ENCODE peak calls at places on chromosomes 12 and 14, in eight cellular contexts. A, C, M, B, E, K, G and D are unnamed samples.

GRCh38 chr12:114445401-114446323 is 39.7 kb upstream of the TBX5 start:
- DNase-seq in E (no peak), K (no peak), G (no peak), C (no peak), B (no peak), M (no peak), A (no peak), D (no peak)

GRCh38 chr14:21071225-21072041 is 1.3 kb downstream of the ARHGEF40 start:
- DNase-seq in C (peak; percentile 92), B (peak; percentile 11), A (peak; percentile 85), K (no peak), E (peak; percentile 85), M (peak; percentile 98), G (peak; percentile 27), D (no peak)

GRCh38 chr14:99548285-99548684 is 55.7 kb downstream of the CCDC85C start:
- DNase-seq in M (no peak), A (no peak), K (no peak), B (no peak), E (no peak), C (no peak), G (no peak), D (no peak)

GRCh38 chr14:58078068-58078467 is 73.9 kb downstream of the ARMH4 start:
- DNase-seq in M (peak; percentile 92), A (no peak), G (no peak), K (no peak), C (no peak), B (peak; percentile 54), E (no peak), D (no peak)

GRCh38 chr12:9868271-9868815 is 811 bp downstream of the CLEC2B start:
- DNase-seq in C (no peak), B (no peak), A (no peak), G (no peak), E (no peak), K (no peak), M (no peak), D (no peak)

GRCh38 chr12:65681226-65681625 is 143.1 kb upstream of the HMGA2 start:
- DNase-seq in K (no peak), M (peak; percentile 46), A (no peak), B (no peak), G (no peak), E (no peak), C (no peak), D (no peak)

GRCh38 chr14:100677925-100678765 is 48.5 kb upstream of the DLK1 start:
- DNase-seq in G (no peak), M (peak; percentile 69), A (peak; percentile 53), K (no peak), E (peak; percentile 83), B (no peak), C (no peak), D (no peak)

GRCh38 chr14:65704850-65705249 is 292.3 kb downstream of the FUT8 start:
- DNase-seq in B (no peak), A (no peak), E (no peak), G (no peak), C (no peak), K (no peak), M (peak; percentile 76), D (no peak)

GRCh38 chr14:90510208-90510607 is 113.4 kb downstream of the CALM1 start:
- DNase-seq in M (no peak), K (no peak), G (no peak), E (no peak), A (peak; percentile 81), C (no peak), B (peak; percentile 10), D (no peak)

GRCh38 chr14:84797326-84797725 is 732.6 kb upstream of the FLRT2 start:
- DNase-seq in A (no peak), G (no peak), K (no peak), E (no peak), B (peak; percentile 1), C (peak; percentile 19), M (peak; percentile 59), D (no peak)

GRCh38 chr14:27184371-27184901 is 586.6 kb upstream of the NOVA1 start:
- DNase-seq in G (no peak), K (no peak), E (no peak), M (peak; percentile 69), B (peak; percentile 40), C (no peak), A (no peak), D (no peak)

GRCh38 chr14:27181304-27181703 is 583.5 kb upstream of the NOVA1 start:
- DNase-seq in M (no peak), B (no peak), G (no peak), A (no peak), K (no peak), E (no peak), C (no peak), D (no peak)

GRCh38 chr14:27190286-27190685 is 592.5 kb upstream of the NOVA1 start:
- DNase-seq in K (no peak), B (no peak), A (no peak), C (no peak), E (no peak), M (no peak), G (no peak), D (no peak)

DNA sequence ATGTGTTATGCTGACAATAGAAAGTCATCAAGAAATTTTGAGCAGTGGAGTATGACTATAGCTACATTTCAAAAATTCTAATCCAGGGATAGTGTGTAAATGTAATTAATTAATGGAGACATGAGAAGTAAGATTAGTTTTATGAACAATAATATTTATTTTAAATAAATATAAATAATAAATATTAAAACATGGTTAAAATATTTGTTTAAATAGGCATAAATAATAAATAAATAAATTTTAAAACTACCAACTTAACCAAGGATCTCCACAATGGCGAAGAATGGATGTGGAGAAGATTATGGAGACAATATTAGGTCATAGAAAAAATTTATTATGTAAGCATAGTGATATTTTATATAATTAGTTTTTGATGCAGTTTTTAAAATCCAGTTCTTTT is 588.2 kb upstream of the NOVA1 start:
- DNase-seq in M (no peak), G (no peak), K (no peak), C (no peak), E (no peak), B (no peak), A (no peak), D (no peak)
- H3K9me3 ChIP-seq in M (no peaks in the 10 kb centered on the region), G (no peaks in the 10 kb centered on the region), K (no peaks in the 10 kb centered on the region), C (peaks cover 57% of the 10 kb centered on the region), E (no peaks in the 10 kb centered on the region), B (no peaks in the 10 kb centered on the region), A (no peaks in the 10 kb centered on the region), D (no peaks in the 10 kb centered on the region)

DNA sequence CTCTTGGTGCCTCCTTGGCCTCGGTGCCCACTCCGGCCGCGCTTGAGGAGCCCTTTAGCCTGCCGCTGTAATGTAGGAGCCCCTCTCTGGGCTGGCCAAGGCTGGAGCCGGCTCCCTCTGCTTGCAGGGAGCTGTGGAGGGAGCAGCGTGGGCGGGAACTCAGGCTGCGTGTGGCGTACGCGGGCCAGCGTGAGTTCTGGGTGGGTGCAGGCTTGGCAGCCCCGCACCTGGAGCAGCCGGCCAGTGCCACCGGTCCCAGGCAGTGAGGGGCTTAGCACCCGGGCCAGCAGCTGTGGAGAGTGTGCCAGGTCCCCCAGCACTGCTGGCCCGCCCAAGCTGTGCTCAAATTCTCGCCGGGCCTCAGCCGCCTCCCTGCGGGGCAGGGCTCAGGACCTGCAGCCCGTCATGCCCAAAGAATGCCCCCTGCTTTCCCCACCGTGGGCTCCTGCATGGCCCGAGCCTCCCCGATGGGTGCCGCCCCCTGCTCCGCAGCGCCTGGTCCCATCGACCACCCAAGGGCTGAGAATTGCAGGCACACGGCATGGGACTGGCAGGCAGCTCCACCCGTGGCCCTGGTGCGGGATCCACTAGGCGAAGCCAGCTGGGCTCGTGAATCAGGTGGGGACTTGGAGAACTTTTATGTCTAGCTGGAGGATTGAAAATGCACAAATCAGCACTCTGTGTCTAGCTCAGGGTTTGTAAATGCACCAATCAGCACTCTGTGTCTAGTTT is 129.2 kb downstream of the PAWR start:
- DNase-seq in E (no peak), C (no peak), B (no peak), G (no peak), K (no peak), A (no peak), M (no peak), D (no peak)
- H3K9me3 ChIP-seq in E (no peaks in the 10 kb centered on the region), C (no peaks in the 10 kb centered on the region), B (no peaks in the 10 kb centered on the region), G (no peaks in the 10 kb centered on the region), K (peaks cover 8% of the 10 kb centered on the region), A (no peaks in the 10 kb centered on the region), M (no peaks in the 10 kb centered on the region), D (no peaks in the 10 kb centered on the region)

DNA sequence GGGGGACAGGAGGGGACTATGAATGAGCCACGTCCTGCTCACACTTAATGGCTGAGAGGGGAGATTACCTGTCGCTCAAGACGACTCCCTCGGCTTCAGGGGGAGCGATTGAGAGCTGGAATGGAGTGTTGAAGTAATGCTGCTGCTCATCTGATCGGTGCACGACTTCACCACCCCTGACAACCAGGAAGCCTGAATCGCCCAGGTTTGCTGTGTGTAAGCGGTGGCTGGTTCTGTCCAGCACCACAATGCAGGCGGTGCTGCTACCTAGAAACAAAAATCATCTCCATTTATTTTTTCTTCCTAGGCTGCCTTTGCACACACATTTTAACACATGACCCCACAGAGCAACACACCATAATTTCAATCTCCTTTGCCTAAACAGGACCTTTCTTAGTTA is 37.3 kb downstream of the PPTC7 start:
- DNase-seq in A (no peak), C (no peak), G (no peak), B (no peak), E (no peak), K (no peak), M (peak; percentile 34), D (no peak)
- H3K9me3 ChIP-seq in A (no peaks in the 10 kb centered on the region), C (no peaks in the 10 kb centered on the region), G (no peaks in the 10 kb centered on the region), B (no peaks in the 10 kb centered on the region), E (no peaks in the 10 kb centered on the region), K (no peaks in the 10 kb centered on the region), M (no peaks in the 10 kb centered on the region), D (no peaks in the 10 kb centered on the region)

DNA sequence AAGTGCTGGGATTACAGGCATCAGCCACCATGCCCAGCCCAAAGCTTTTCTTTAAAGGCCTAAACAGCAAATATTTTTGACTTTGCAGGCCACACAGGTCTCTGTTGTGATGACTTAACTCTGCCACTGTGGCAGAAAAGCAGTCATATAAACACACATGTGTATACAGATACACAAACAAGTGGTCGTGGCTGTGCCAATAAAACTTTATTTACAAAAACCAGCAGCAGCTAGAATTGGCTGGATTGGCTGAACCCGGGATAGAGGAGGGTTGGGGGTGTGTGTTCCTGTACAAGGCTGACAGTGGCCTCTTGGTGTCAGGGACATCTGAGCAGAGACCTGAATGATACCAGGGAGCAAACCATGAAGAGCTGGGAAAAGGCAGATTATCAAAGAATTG is 95.6 kb downstream of the NCOR2 start:
- DNase-seq in A (no peak), K (no peak), C (no peak), B (no peak), G (no peak), E (no peak), M (no peak), D (no peak)
- H3K9me3 ChIP-seq in A (no peaks in the 10 kb centered on the region), K (peaks cover 15% of the 10 kb centered on the region), C (peaks cover 4% of the 10 kb centered on the region), B (peaks cover 9% of the 10 kb centered on the region), G (no peaks in the 10 kb centered on the region), E (no peaks in the 10 kb centered on the region), M (peaks cover 3% of the 10 kb centered on the region), D (no peaks in the 10 kb centered on the region)

GRCh38 chr12:93429852-93430251 is 11.9 kb downstream of the UBE2N start:
- DNase-seq in K (no peak), E (no peak), B (no peak), M (no peak), G (no peak), C (no peak), A (no peak), D (no peak)
- H3K9me3 ChIP-seq in K (no peaks in the 10 kb centered on the region), E (no peaks in the 10 kb centered on the region), B (no peaks in the 10 kb centered on the region), M (no peaks in the 10 kb centered on the region), G (no peaks in the 10 kb centered on the region), C (no peaks in the 10 kb centered on the region), A (no peaks in the 10 kb centered on the region), D (no peaks in the 10 kb centered on the region)

GRCh38 chr12:133106253-133106652 is 23.8 kb downstream of the ZNF891 start:
- DNase-seq in G (no peak), K (no peak), E (no peak), B (no peak), A (no peak), M (peak; percentile 20), C (no peak), D (no peak)
- H3K9me3 ChIP-seq in G (peaks cover 82% of the 10 kb centered on the region), K (peaks cover 99% of the 10 kb centered on the region), E (peaks cover 66% of the 10 kb centered on the region), B (peaks cover 85% of the 10 kb centered on the region), A (peaks cover 100% of the 10 kb centered on the region), M (peaks cover 7% of the 10 kb centered on the region), C (peaks cover 82% of the 10 kb centered on the region), D (peaks cover 58% of the 10 kb centered on the region)

GRCh38 chr12:34600592-34601462 is 578.5 kb downstream of the ALG10 start:
- DNase-seq in M (no peak), B (no peak), E (no peak), K (no peak), A (no peak), C (no peak), G (no peak), D (no peak)
- H3K9me3 ChIP-seq in M (no peaks in the 10 kb centered on the region), B (peaks cover under 1% of the 10 kb centered on the region), E (no peaks in the 10 kb centered on the region), K (peaks cover 91% of the 10 kb centered on the region), A (peaks cover 76% of the 10 kb centered on the region), C (peaks cover 32% of the 10 kb centered on the region), G (peaks cover 5% of the 10 kb centered on the region), D (peaks cover 5% of the 10 kb centered on the region)